ENCODE peak calls at places on chromosomes 3 and 15, in seven cellular contexts. E is heart right ventricle, Y is choroid plexus epithelial cell, Z is dorsolateral prefrontal cortex, F is foreskin fibroblast, N is thoracic aorta, B is nephron progenitor cell. O is an unnamed sample.

GRCh38 chr15:47473857-47474256 is 243.4 kb upstream of the SEMA6D start:
- DNase-seq in E (peak), Y (no peak), Z (peak), F (peak), N (peak), B (no peak), O (no peak)

GRCh38 chr15:90529369-90530249 is at the start of gene CRTC3:
- DNase-seq in E (peak), Y (peak), Z (peak), F (peak), N (no peak), B (peak), O (peak)

GRCh38 chr3:57397175-57398026 is 104.9 kb upstream of the ASB14 start:
- DNase-seq in E (peak), Y (peak), Z (no peak), F (peak), N (no peak), B (peak), O (peak)

GRCh38 chr3:173553635-173554280 is 156.2 kb downstream of the NLGN1 start:
- DNase-seq in E (no peak), Y (peak), Z (peak), F (peak), N (no peak), B (peak), O (peak)

GRCh38 chr3:174216948-174217718 is 642.0 kb upstream of the NAALADL2 start:
- DNase-seq in E (no peak), Y (no peak), Z (no peak), F (no peak), N (no peak), B (no peak), O (no peak)

GRCh38 chr3:46853441-46854410 is 9.5 kb downstream of the MYL3 start:
- DNase-seq in E (peak), Y (no peak), Z (no peak), F (no peak), N (no peak), B (no peak), O (no peak)

GRCh38 chr3:172915911-172916514 is 165.5 kb downstream of the ECT2 start:
- DNase-seq in E (no peak), Y (no peak), Z (no peak), F (no peak), N (no peak), B (no peak), O (no peak)

GRCh38 chr15:31465083-31465955 is 138.7 kb downstream of the KLF13 start:
- DNase-seq in E (no peak), Y (no peak), Z (no peak), F (no peak), N (no peak), B (no peak), O (no peak)

GRCh38 chr15:76340198-76340801 is 3.7 kb downstream of the ISL2 start:
- DNase-seq in E (peak), Y (no peak), Z (no peak), F (peak), N (no peak), B (peak), O (peak)

GRCh38 chr15:79101866-79102581 is 11.4 kb upstream of the RASGRF1 start:
- DNase-seq in E (no peak), Y (no peak), Z (no peak), F (no peak), N (no peak), B (no peak), O (no peak)

GRCh38 chr3:172391592-172392302 is 56.5 kb downstream of the GHSR start:
- DNase-seq in E (no peak), Y (peak), Z (no peak), F (peak), N (no peak), B (no peak), O (no peak)

GRCh38 chr3:169668957-169669681 is 5.6 kb upstream of the MECOM start:
- DNase-seq in E (peak), Y (peak), Z (peak), F (peak), N (peak), B (peak), O (peak)

GRCh38 chr15:51038258-51039042 is 56.3 kb downstream of the TNFAIP8L3 start:
- DNase-seq in E (no peak), Y (no peak), Z (no peak), F (no peak), N (no peak), B (no peak), O (no peak)

GRCh38 chr3:192188218-192188835 is 539.0 kb downstream of the FGF12 start:
- DNase-seq in E (peak), Y (peak), Z (no peak), F (no peak), N (no peak), B (peak), O (peak)

GRCh38 chr3:151008699-151009098 is 36.2 kb upstream of the CLRN1 start:
- DNase-seq in E (no peak), Y (peak), Z (no peak), F (peak), N (no peak), B (no peak), O (no peak)

GRCh38 chr3:47813551-47814177 is 10.7 kb downstream of the DHX30 start:
- DNase-seq in E (no peak), Y (no peak), Z (no peak), F (no peak), N (no peak), B (no peak), O (no peak)

GRCh38 chr15:74318376-74319137 is 48.9 kb downstream of the CYP11A1 start:
- DNase-seq in E (peak), Y (peak), Z (no peak), F (no peak), N (no peak), B (no peak), O (no peak)

GRCh38 chr15:92525758-92526245 is 129.8 kb downstream of the FAM174B start:
- DNase-seq in E (no peak), Y (no peak), Z (no peak), F (no peak), N (no peak), B (no peak), O (no peak)

GRCh38 chr3:107545680-107546120 is 22.9 kb downstream of the BBX start:
- DNase-seq in E (no peak), Y (peak), Z (no peak), F (peak), N (no peak), B (no peak), O (no peak)

GRCh38 chr15:91795281-91795680 is 58.2 kb upstream of the SLCO3A1 start:
- DNase-seq in E (no peak), Y (no peak), Z (no peak), F (no peak), N (no peak), B (no peak), O (no peak)

GRCh38 chr15:59300618-59301139 is 72.0 kb downstream of the MYO1E start:
- DNase-seq in E (peak), Y (no peak), Z (no peak), F (peak), N (no peak), B (no peak), O (no peak)

GRCh38 chr3:42638339-42638842 is 15.1 kb upstream of the ZBTB47 start:
- DNase-seq in E (no peak), Y (no peak), Z (no peak), F (no peak), N (no peak), B (no peak), O (no peak)

GRCh38 chr15:93088200-93088980 is 621 bp downstream of the RGMA start:
- DNase-seq in E (peak), Y (no peak), Z (no peak), F (peak), N (no peak), B (peak), O (peak)

GRCh38 chr15:83410532-83410931 is 36.6 kb upstream of the SH3GL3 start:
- DNase-seq in E (no peak), Y (no peak), Z (no peak), F (no peak), N (no peak), B (no peak), O (no peak)

GRCh38 chr3:8739757-8740508 is 6.3 kb downstream of the CAV3 start:
- DNase-seq in E (no peak), Y (peak), Z (no peak), F (peak), N (no peak), B (no peak), O (no peak)

GRCh38 chr15:69573815-69574472 is 121.3 kb downstream of the RPLP1 start:
- DNase-seq in E (no peak), Y (peak), Z (no peak), F (no peak), N (no peak), B (no peak), O (no peak)

GRCh38 chr3:174049443-174049842 is 651.9 kb downstream of the NLGN1 start:
- DNase-seq in E (no peak), Y (no peak), Z (no peak), F (no peak), N (no peak), B (no peak), O (no peak)

GRCh38 chr3:158312560-158313141 is 202.8 kb downstream of the RSRC1 start:
- DNase-seq in E (no peak), Y (no peak), Z (no peak), F (no peak), N (no peak), B (no peak), O (no peak)

GRCh38 chr15:64740361-64741170 is 34.8 kb downstream of the RBPMS2 start:
- DNase-seq in E (peak), Y (peak), Z (no peak), F (peak), N (no peak), B (no peak), O (no peak)

GRCh38 chr15:84654689-84655453 is 788 bp upstream of the WDR73 start:
- DNase-seq in E (peak), Y (peak), Z (peak), F (peak), N (peak), B (peak), O (peak)
- TF ChIP-seq CTCF in E (peak), Y (peak), Z (peak), F (peak), N (peak), B (peak), O (peak)

DNA sequence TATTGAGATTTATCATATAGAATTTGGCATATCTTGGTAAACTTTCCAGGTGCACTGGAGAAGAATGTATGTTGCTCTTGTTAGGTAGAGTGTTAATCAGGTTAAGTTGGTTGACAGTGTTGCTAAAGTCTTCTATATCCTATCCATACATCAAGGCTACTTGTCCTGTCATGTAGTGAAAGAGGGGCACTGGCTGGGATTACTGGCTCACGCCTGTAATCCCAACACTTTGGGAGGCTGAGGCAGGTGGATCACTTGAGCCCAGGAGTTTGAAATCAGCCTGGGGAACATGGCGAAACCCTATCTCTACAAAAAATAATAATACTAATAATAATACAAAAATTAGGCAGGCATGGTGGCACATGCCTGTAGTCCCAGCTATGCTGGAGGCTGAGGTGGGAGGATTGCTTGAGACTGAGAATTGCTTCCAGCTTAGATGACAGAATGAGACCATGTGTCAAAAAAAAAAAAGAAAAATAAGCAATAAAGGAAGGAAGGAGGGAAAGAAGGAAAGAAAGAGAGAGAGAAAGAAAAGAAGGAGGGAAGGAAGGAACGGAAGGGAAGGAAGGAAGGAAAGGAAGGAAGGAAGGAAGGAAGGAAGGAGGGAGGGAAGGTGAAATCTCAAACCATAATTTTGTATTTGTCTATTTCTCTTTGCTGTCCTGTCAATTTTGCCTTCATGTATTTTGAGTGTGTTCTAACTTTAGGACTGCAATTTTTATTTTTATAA is 57.4 kb upstream of the IQSEC1 start:
- DNase-seq in E (no peak), Y (no peak), Z (no peak), F (no peak), N (no peak), B (no peak), O (no peak)
- TF ChIP-seq CTCF in E (no peak), Y (no peak), Z (no peak), F (no peak), N (no peak), B (no peak), O (no peak)

GRCh38 chr3:197454014-197454413 is 101.8 kb downstream of the BDH1 start:
- DNase-seq in E (no peak), Y (peak), Z (no peak), F (no peak), N (no peak), B (no peak), O (no peak)
- TF ChIP-seq CTCF in E (peak), Y (peak), Z (peak), F (no peak), N (no peak), B (peak), O (no peak)

GRCh38 chr15:101799665-101800064 is 3.6 kb upstream of the OR4F6 start:
- DNase-seq in E (no peak), Y (no peak), Z (no peak), F (peak), N (no peak), B (no peak), O (no peak)
- TF ChIP-seq CTCF in E (no peak), Y (no peak), Z (no peak), F (no peak), N (no peak), B (no peak), O (no peak)

DNA sequence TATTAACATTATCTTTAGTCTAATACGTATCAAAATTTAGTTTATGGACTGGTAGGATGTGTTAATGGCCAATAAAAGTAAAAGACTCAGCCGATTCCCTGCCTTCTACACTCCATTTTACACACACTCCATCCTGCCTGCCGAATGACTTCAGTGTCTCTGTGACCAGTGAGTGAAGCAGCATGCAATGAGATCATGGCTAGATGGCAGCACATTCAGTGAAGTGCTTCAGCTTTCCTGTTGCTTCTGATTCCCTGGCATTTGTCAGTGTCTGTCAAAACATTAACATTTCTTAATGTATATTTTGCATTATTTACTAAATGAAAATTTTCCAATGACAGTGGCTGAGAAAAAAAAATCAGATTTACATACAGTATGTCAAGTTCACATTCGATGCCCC is 412.0 kb downstream of the FHIT start:
- DNase-seq in E (no peak), Y (peak), Z (peak), F (peak), N (no peak), B (no peak), O (no peak)
- TF ChIP-seq CTCF in E (no peak), Y (no peak), Z (no peak), F (no peak), N (no peak), B (no peak), O (no peak)

GRCh38 chr3:97969541-97969940 is 2.7 kb downstream of the RIOX2 start:
- DNase-seq in E (no peak), Y (no peak), Z (no peak), F (no peak), N (no peak), B (no peak), O (no peak)

GRCh38 chr3:97970131-97970530 is 2.1 kb downstream of the RIOX2 start:
- DNase-seq in E (no peak), Y (no peak), Z (no peak), F (peak), N (no peak), B (no peak), O (no peak)

GRCh38 chr3:97968376-97968775 is 3.9 kb downstream of the RIOX2 start:
- DNase-seq in E (no peak), Y (no peak), Z (no peak), F (no peak), N (no peak), B (no peak), O (no peak)

GRCh38 chr3:97970929-97971460 is 1.2 kb downstream of the RIOX2 start:
- DNase-seq in E (no peak), Y (no peak), Z (no peak), F (no peak), N (no peak), B (no peak), O (no peak)

DNA sequence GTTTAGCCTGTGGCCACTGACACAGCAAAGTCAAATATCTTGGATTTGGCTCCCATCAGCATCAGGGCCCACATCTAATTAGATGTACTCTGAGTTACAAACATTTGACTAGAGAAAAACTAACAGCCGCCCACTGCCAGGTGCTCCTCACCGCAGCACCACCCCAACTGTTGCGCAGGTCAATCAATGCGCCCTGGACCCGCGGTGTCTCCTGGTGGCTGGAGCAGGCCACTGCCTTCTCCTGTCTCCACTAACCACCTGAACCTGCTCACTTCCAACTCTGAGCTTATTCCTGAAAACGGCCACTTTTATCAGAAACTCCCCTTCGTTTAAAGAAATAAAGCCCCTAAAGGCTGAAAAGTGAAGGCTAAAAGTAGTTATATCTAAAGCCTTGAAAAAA is 4.3 kb downstream of the RIOX2 start:
- DNase-seq in E (no peak), Y (no peak), Z (no peak), F (no peak), N (no peak), B (no peak), O (no peak)
- TF ChIP-seq CTCF in E (no peak), Y (peak), Z (no peak), F (no peak), N (no peak), B (no peak), O (peak)

GRCh38 chr15:49270541-49271421 is 100.7 kb downstream of the GALK2 start:
- DNase-seq in E (peak), Y (peak), Z (no peak), F (no peak), N (no peak), B (no peak), O (no peak)
- TF ChIP-seq CTCF in E (no peak), Y (no peak), Z (no peak), F (no peak), N (no peak), B (no peak), O (no peak)

GRCh38 chr3:126060613-126061145 is 23.2 kb downstream of the SLC41A3 start:
- DNase-seq in E (no peak), Y (no peak), Z (no peak), F (no peak), N (no peak), B (no peak), O (no peak)

GRCh38 chr3:126061301-126062032 is 22.5 kb downstream of the SLC41A3 start:
- DNase-seq in E (no peak), Y (no peak), Z (no peak), F (no peak), N (no peak), B (no peak), O (no peak)

GRCh38 chr3:126065876-126066275 is 18.0 kb downstream of the SLC41A3 start:
- DNase-seq in E (no peak), Y (no peak), Z (no peak), F (no peak), N (no peak), B (no peak), O (no peak)

GRCh38 chr3:126064627-126065258 is 19.2 kb downstream of the SLC41A3 start:
- DNase-seq in E (no peak), Y (peak), Z (no peak), F (peak), N (no peak), B (no peak), O (no peak)

DNA sequence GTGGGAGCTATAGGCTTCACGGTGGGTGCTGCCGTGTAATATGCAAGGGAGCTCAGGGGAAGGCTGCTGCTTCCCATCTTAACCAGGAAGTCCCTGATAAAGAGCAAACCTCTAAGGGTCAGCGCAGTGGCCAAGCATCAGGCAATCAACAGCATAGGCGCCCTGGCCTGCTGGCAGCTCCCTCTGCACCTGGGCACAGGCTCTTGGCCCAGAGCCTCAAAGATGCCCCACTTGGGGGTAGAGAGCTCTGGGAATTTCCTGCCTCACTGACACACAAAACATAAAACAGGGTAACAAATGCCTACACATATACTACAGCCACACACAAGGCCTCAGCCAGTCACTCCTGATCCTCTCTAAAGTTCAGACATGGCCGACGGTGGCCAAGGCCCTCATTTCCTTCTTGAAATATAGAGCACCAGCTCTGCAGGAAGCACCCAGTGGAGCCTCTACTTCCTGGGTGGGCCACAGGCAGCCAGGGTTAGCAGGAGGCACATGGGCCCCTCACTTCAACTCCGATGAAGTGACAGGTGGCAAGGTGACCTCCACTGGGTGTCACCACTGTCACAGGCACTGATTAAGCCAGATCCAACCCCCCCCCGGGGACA is 20.5 kb downstream of the SLC41A3 start:
- DNase-seq in E (no peak), Y (no peak), Z (no peak), F (no peak), N (no peak), B (no peak), O (no peak)
- TF ChIP-seq CTCF in E (no peak), Y (no peak), Z (no peak), F (no peak), N (no peak), B (no peak), O (no peak)

DNA sequence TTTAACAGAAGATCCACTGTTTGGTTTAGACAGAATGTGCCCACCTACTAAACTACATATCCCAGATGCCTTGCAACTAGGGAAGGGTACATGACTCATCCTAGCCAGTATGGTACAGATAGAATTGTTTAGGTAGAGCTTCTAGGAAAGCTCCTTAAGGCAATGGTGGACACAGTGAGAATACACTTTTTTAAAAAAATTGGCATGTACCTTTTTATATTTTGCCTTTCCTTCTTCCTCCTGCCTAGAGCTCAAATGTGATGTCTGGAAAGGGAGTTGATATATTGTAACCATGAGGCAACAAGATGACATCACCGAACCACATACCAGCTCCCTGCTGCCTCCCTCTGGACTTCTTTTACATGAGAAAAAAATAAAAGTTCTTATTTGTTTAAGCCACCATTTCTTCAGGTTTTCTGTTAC is 14.4 kb upstream of the C3orf80 start:
- DNase-seq in E (no peak), Y (peak), Z (no peak), F (peak), N (no peak), B (no peak), O (no peak)
- TF ChIP-seq CTCF in E (no peak), Y (peak), Z (no peak), F (peak), N (no peak), B (no peak), O (peak)

GRCh38 chr3:55624238-55624637 is 137.1 kb upstream of the WNT5A start:
- DNase-seq in E (no peak), Y (peak), Z (peak), F (no peak), N (no peak), B (no peak), O (no peak)
- TF ChIP-seq CTCF in E (no peak), Y (no peak), Z (no peak), F (no peak), N (no peak), B (no peak), O (no peak)